ENCODE peak calls at places on chromosomes 16 and 17, in nine cellular contexts. One of them, this sample, is unnamed.

GRCh38 chr16:31519746-31520145 is 8.0 kb upstream of the AHSP start:
- DNase-seq in renal cortical epithelial cell: no peak
- DNase-seq in amniotic stem cell: no peak
- DNase-seq in NCI-H187 treated with DMSO at 0.1 percent for 48 hours: no peak
- DNase-seq in NK-92 treated with Interleukin-12 subunit alpha and Interleukin-12 subunit beta, amount 100 ng/mL, for 24 hours: no peak
- DNase-seq in NCI-H774: peak
- DNase-seq in stimulated activated CD4-positive, alpha-beta T cell treated with anti-CD3 and anti-CD28 coated beads, Interleukin-1b, Interleukin-23, amount 100 ng/mL, for 4 hours: no peak
- DNase-seq in GM13977: no peak
- DNase-seq in stimulated activated CD8-positive, alpha-beta memory T cell treated with anti-CD3 and anti-CD28 coated beads, Interleukin-15, amount 100 ng/mL, for 24 hours: no peak
- DNase-seq in this sample: no peak

GRCh38 chr16:57781741-57782606 is 20.3 kb downstream of the KIFC3 start:
- DNase-seq in renal cortical epithelial cell: peak
- DNase-seq in amniotic stem cell: no peak
- DNase-seq in NCI-H187 treated with DMSO at 0.1 percent for 48 hours: no peak
- DNase-seq in NK-92 treated with Interleukin-12 subunit alpha and Interleukin-12 subunit beta, amount 100 ng/mL, for 24 hours: no peak
- DNase-seq in NCI-H774: no peak
- DNase-seq in stimulated activated CD4-positive, alpha-beta T cell treated with anti-CD3 and anti-CD28 coated beads, Interleukin-1b, Interleukin-23, amount 100 ng/mL, for 4 hours: no peak
- DNase-seq in GM13977: no peak
- DNase-seq in stimulated activated CD8-positive, alpha-beta memory T cell treated with anti-CD3 and anti-CD28 coated beads, Interleukin-15, amount 100 ng/mL, for 24 hours: no peak
- DNase-seq in this sample: no peak

GRCh38 chr17:37488607-37489196 is 989 bp upstream of the DUSP14 start:
- DNase-seq in renal cortical epithelial cell: peak
- DNase-seq in amniotic stem cell: peak
- DNase-seq in NCI-H187 treated with DMSO at 0.1 percent for 48 hours: peak
- DNase-seq in NK-92 treated with Interleukin-12 subunit alpha and Interleukin-12 subunit beta, amount 100 ng/mL, for 24 hours: peak
- DNase-seq in NCI-H774: peak
- DNase-seq in stimulated activated CD4-positive, alpha-beta T cell treated with anti-CD3 and anti-CD28 coated beads, Interleukin-1b, Interleukin-23, amount 100 ng/mL, for 4 hours: peak
- DNase-seq in GM13977: peak
- DNase-seq in stimulated activated CD8-positive, alpha-beta memory T cell treated with anti-CD3 and anti-CD28 coated beads, Interleukin-15, amount 100 ng/mL, for 24 hours: peak
- DNase-seq in this sample: no peak

GRCh38 chr16:70512456-70512855 is 10.9 kb downstream of the COG4 start:
- DNase-seq in renal cortical epithelial cell: peak
- DNase-seq in amniotic stem cell: no peak
- DNase-seq in NCI-H187 treated with DMSO at 0.1 percent for 48 hours: no peak
- DNase-seq in NK-92 treated with Interleukin-12 subunit alpha and Interleukin-12 subunit beta, amount 100 ng/mL, for 24 hours: no peak
- DNase-seq in NCI-H774: no peak
- DNase-seq in stimulated activated CD4-positive, alpha-beta T cell treated with anti-CD3 and anti-CD28 coated beads, Interleukin-1b, Interleukin-23, amount 100 ng/mL, for 4 hours: no peak
- DNase-seq in GM13977: no peak
- DNase-seq in stimulated activated CD8-positive, alpha-beta memory T cell treated with anti-CD3 and anti-CD28 coated beads, Interleukin-15, amount 100 ng/mL, for 24 hours: no peak
- DNase-seq in this sample: no peak

GRCh38 chr16:49213594-49213993 is 68.0 kb downstream of the CBLN1 start:
- DNase-seq in renal cortical epithelial cell: no peak
- DNase-seq in amniotic stem cell: no peak
- DNase-seq in NCI-H187 treated with DMSO at 0.1 percent for 48 hours: no peak
- DNase-seq in NK-92 treated with Interleukin-12 subunit alpha and Interleukin-12 subunit beta, amount 100 ng/mL, for 24 hours: no peak
- DNase-seq in NCI-H774: no peak
- DNase-seq in stimulated activated CD4-positive, alpha-beta T cell treated with anti-CD3 and anti-CD28 coated beads, Interleukin-1b, Interleukin-23, amount 100 ng/mL, for 4 hours: no peak
- DNase-seq in GM13977: no peak
- DNase-seq in stimulated activated CD8-positive, alpha-beta memory T cell treated with anti-CD3 and anti-CD28 coated beads, Interleukin-15, amount 100 ng/mL, for 24 hours: no peak
- DNase-seq in this sample: no peak

GRCh38 chr17:57921342-57921741 is 33.9 kb downstream of the CUEDC1 start:
- DNase-seq in renal cortical epithelial cell: peak
- DNase-seq in amniotic stem cell: no peak
- DNase-seq in NCI-H187 treated with DMSO at 0.1 percent for 48 hours: no peak
- DNase-seq in NK-92 treated with Interleukin-12 subunit alpha and Interleukin-12 subunit beta, amount 100 ng/mL, for 24 hours: no peak
- DNase-seq in NCI-H774: no peak
- DNase-seq in stimulated activated CD4-positive, alpha-beta T cell treated with anti-CD3 and anti-CD28 coated beads, Interleukin-1b, Interleukin-23, amount 100 ng/mL, for 4 hours: no peak
- DNase-seq in GM13977: no peak
- DNase-seq in stimulated activated CD8-positive, alpha-beta memory T cell treated with anti-CD3 and anti-CD28 coated beads, Interleukin-15, amount 100 ng/mL, for 24 hours: no peak
- DNase-seq in this sample: no peak

GRCh38 chr16:88088161-88088581 is 136.9 kb downstream of the BANP start:
- DNase-seq in renal cortical epithelial cell: no peak
- DNase-seq in amniotic stem cell: no peak
- DNase-seq in NCI-H187 treated with DMSO at 0.1 percent for 48 hours: no peak
- DNase-seq in NK-92 treated with Interleukin-12 subunit alpha and Interleukin-12 subunit beta, amount 100 ng/mL, for 24 hours: no peak
- DNase-seq in NCI-H774: no peak
- DNase-seq in stimulated activated CD4-positive, alpha-beta T cell treated with anti-CD3 and anti-CD28 coated beads, Interleukin-1b, Interleukin-23, amount 100 ng/mL, for 4 hours: no peak
- DNase-seq in GM13977: no peak
- DNase-seq in stimulated activated CD8-positive, alpha-beta memory T cell treated with anti-CD3 and anti-CD28 coated beads, Interleukin-15, amount 100 ng/mL, for 24 hours: no peak
- DNase-seq in this sample: no peak

GRCh38 chr16:49605536-49606241 is 232.1 kb downstream of the C16orf78 start:
- DNase-seq in renal cortical epithelial cell: no peak
- DNase-seq in amniotic stem cell: no peak
- DNase-seq in NCI-H187 treated with DMSO at 0.1 percent for 48 hours: no peak
- DNase-seq in NK-92 treated with Interleukin-12 subunit alpha and Interleukin-12 subunit beta, amount 100 ng/mL, for 24 hours: no peak
- DNase-seq in NCI-H774: no peak
- DNase-seq in stimulated activated CD4-positive, alpha-beta T cell treated with anti-CD3 and anti-CD28 coated beads, Interleukin-1b, Interleukin-23, amount 100 ng/mL, for 4 hours: no peak
- DNase-seq in GM13977: no peak
- DNase-seq in stimulated activated CD8-positive, alpha-beta memory T cell treated with anti-CD3 and anti-CD28 coated beads, Interleukin-15, amount 100 ng/mL, for 24 hours: no peak
- DNase-seq in this sample: no peak

GRCh38 chr17:77487677-77488530 is 347.1 kb downstream of the SEC14L1 start:
- DNase-seq in renal cortical epithelial cell: no peak
- DNase-seq in amniotic stem cell: no peak
- DNase-seq in NCI-H187 treated with DMSO at 0.1 percent for 48 hours: no peak
- DNase-seq in NK-92 treated with Interleukin-12 subunit alpha and Interleukin-12 subunit beta, amount 100 ng/mL, for 24 hours: no peak
- DNase-seq in NCI-H774: no peak
- DNase-seq in stimulated activated CD4-positive, alpha-beta T cell treated with anti-CD3 and anti-CD28 coated beads, Interleukin-1b, Interleukin-23, amount 100 ng/mL, for 4 hours: no peak
- DNase-seq in GM13977: no peak
- DNase-seq in stimulated activated CD8-positive, alpha-beta memory T cell treated with anti-CD3 and anti-CD28 coated beads, Interleukin-15, amount 100 ng/mL, for 24 hours: no peak
- DNase-seq in this sample: no peak

GRCh38 chr17:36720131-36720530 is 118.7 kb downstream of the MRM1 start:
- DNase-seq in renal cortical epithelial cell: no peak
- DNase-seq in amniotic stem cell: no peak
- DNase-seq in NCI-H187 treated with DMSO at 0.1 percent for 48 hours: no peak
- DNase-seq in NK-92 treated with Interleukin-12 subunit alpha and Interleukin-12 subunit beta, amount 100 ng/mL, for 24 hours: no peak
- DNase-seq in NCI-H774: no peak
- DNase-seq in stimulated activated CD4-positive, alpha-beta T cell treated with anti-CD3 and anti-CD28 coated beads, Interleukin-1b, Interleukin-23, amount 100 ng/mL, for 4 hours: no peak
- DNase-seq in GM13977: no peak
- DNase-seq in stimulated activated CD8-positive, alpha-beta memory T cell treated with anti-CD3 and anti-CD28 coated beads, Interleukin-15, amount 100 ng/mL, for 24 hours: no peak
- DNase-seq in this sample: no peak

GRCh38 chr17:63960006-63960405 is 12.7 kb downstream of the SCN4A start:
- DNase-seq in renal cortical epithelial cell: no peak
- DNase-seq in amniotic stem cell: no peak
- DNase-seq in NCI-H187 treated with DMSO at 0.1 percent for 48 hours: no peak
- DNase-seq in NK-92 treated with Interleukin-12 subunit alpha and Interleukin-12 subunit beta, amount 100 ng/mL, for 24 hours: no peak
- DNase-seq in NCI-H774: peak
- DNase-seq in stimulated activated CD4-positive, alpha-beta T cell treated with anti-CD3 and anti-CD28 coated beads, Interleukin-1b, Interleukin-23, amount 100 ng/mL, for 4 hours: no peak
- DNase-seq in GM13977: no peak
- DNase-seq in stimulated activated CD8-positive, alpha-beta memory T cell treated with anti-CD3 and anti-CD28 coated beads, Interleukin-15, amount 100 ng/mL, for 24 hours: no peak
- DNase-seq in this sample: no peak

GRCh38 chr17:19876524-19877161 is 8.9 kb upstream of the ULK2 start:
- DNase-seq in renal cortical epithelial cell: no peak
- DNase-seq in amniotic stem cell: no peak
- DNase-seq in NCI-H187 treated with DMSO at 0.1 percent for 48 hours: no peak
- DNase-seq in NK-92 treated with Interleukin-12 subunit alpha and Interleukin-12 subunit beta, amount 100 ng/mL, for 24 hours: no peak
- DNase-seq in NCI-H774: no peak
- DNase-seq in stimulated activated CD4-positive, alpha-beta T cell treated with anti-CD3 and anti-CD28 coated beads, Interleukin-1b, Interleukin-23, amount 100 ng/mL, for 4 hours: no peak
- DNase-seq in GM13977: no peak
- DNase-seq in stimulated activated CD8-positive, alpha-beta memory T cell treated with anti-CD3 and anti-CD28 coated beads, Interleukin-15, amount 100 ng/mL, for 24 hours: no peak
- DNase-seq in this sample: no peak

GRCh38 chr16:19843371-19843770 is 41.3 kb downstream of the GPRC5B start:
- DNase-seq in renal cortical epithelial cell: peak
- DNase-seq in amniotic stem cell: no peak
- DNase-seq in NCI-H187 treated with DMSO at 0.1 percent for 48 hours: no peak
- DNase-seq in NK-92 treated with Interleukin-12 subunit alpha and Interleukin-12 subunit beta, amount 100 ng/mL, for 24 hours: no peak
- DNase-seq in NCI-H774: no peak
- DNase-seq in stimulated activated CD4-positive, alpha-beta T cell treated with anti-CD3 and anti-CD28 coated beads, Interleukin-1b, Interleukin-23, amount 100 ng/mL, for 4 hours: no peak
- DNase-seq in GM13977: no peak
- DNase-seq in stimulated activated CD8-positive, alpha-beta memory T cell treated with anti-CD3 and anti-CD28 coated beads, Interleukin-15, amount 100 ng/mL, for 24 hours: no peak
- DNase-seq in this sample: no peak

GRCh38 chr16:869823-870641 is 69.5 kb upstream of the GNG13 start:
- DNase-seq in renal cortical epithelial cell: no peak
- DNase-seq in amniotic stem cell: no peak
- DNase-seq in NCI-H187 treated with DMSO at 0.1 percent for 48 hours: no peak
- DNase-seq in NK-92 treated with Interleukin-12 subunit alpha and Interleukin-12 subunit beta, amount 100 ng/mL, for 24 hours: no peak
- DNase-seq in NCI-H774: no peak
- DNase-seq in stimulated activated CD4-positive, alpha-beta T cell treated with anti-CD3 and anti-CD28 coated beads, Interleukin-1b, Interleukin-23, amount 100 ng/mL, for 4 hours: no peak
- DNase-seq in GM13977: no peak
- DNase-seq in stimulated activated CD8-positive, alpha-beta memory T cell treated with anti-CD3 and anti-CD28 coated beads, Interleukin-15, amount 100 ng/mL, for 24 hours: no peak
- DNase-seq in this sample: no peak

GRCh38 chr17:40461774-40462342 is 18.6 kb downstream of the IGFBP4 start:
- DNase-seq in renal cortical epithelial cell: no peak
- DNase-seq in amniotic stem cell: no peak
- DNase-seq in NCI-H187 treated with DMSO at 0.1 percent for 48 hours: no peak
- DNase-seq in NK-92 treated with Interleukin-12 subunit alpha and Interleukin-12 subunit beta, amount 100 ng/mL, for 24 hours: no peak
- DNase-seq in NCI-H774: no peak
- DNase-seq in stimulated activated CD4-positive, alpha-beta T cell treated with anti-CD3 and anti-CD28 coated beads, Interleukin-1b, Interleukin-23, amount 100 ng/mL, for 4 hours: no peak
- DNase-seq in GM13977: no peak
- DNase-seq in stimulated activated CD8-positive, alpha-beta memory T cell treated with anti-CD3 and anti-CD28 coated beads, Interleukin-15, amount 100 ng/mL, for 24 hours: no peak
- DNase-seq in this sample: no peak

This sample was measured in type B pancreatic cell.